ENCODE peak calls at places on chromosomes 3 and 15, in ten cellular contexts. X, U, A, G, N, E, S, B, J and Q are unnamed samples.

GRCh38 chr15:40054746-40055575 is 16.0 kb upstream of the SRP14 start:
- DNase-seq in G (no peak), S (no peak), E (no peak), U (no peak), J (peak; percentile 76), A (no peak), X (peak; percentile 57), B (no peak), N (no peak), Q (peak; percentile 90)

GRCh38 chr15:67082007-67082536 is 16.7 kb downstream of the SMAD3 start:
- DNase-seq in G (no peak), X (no peak), S (no peak), J (no peak), E (peak; percentile 57), A (no peak), U (no peak), B (no peak), N (peak; percentile 35), Q (no peak)

GRCh38 chr3:10933958-10934481 is 58.5 kb upstream of the SLC6A1 start:
- DNase-seq in J (no peak), N (no peak), G (no peak), E (no peak), X (no peak), A (no peak), B (peak; percentile 61), U (no peak), S (no peak), Q (no peak)

GRCh38 chr3:156413293-156413912 is 141.5 kb downstream of the SSR3 start:
- DNase-seq in A (no peak), X (no peak), E (no peak), B (no peak), N (no peak), S (no peak), U (no peak), G (no peak), J (no peak), Q (no peak)

GRCh38 chr3:11084098-11084497 is 70.2 kb upstream of the HRH1 start:
- DNase-seq in S (no peak), G (no peak), X (no peak), B (no peak), A (no peak), N (no peak), U (no peak), J (no peak), E (no peak), Q (no peak)

GRCh38 chr15:31419820-31420219 is 93.2 kb downstream of the KLF13 start:
- DNase-seq in N (no peak), E (no peak), B (no peak), J (no peak), U (no peak), A (no peak), G (no peak), X (no peak), S (no peak), Q (no peak)

GRCh38 chr3:135008326-135008725 is 213.3 kb downstream of the EPHB1 start:
- DNase-seq in E (no peak), N (no peak), X (no peak), S (no peak), J (no peak), B (no peak), G (no peak), A (no peak), U (no peak), Q (no peak)

GRCh38 chr3:183698318-183698731 is 728 bp downstream of the YEATS2 start:
- DNase-seq in N (peak; percentile 3), B (peak; percentile 40), E (peak; percentile 7), X (peak; percentile 74), A (peak; percentile 22), G (no peak), J (peak; percentile 13), U (no peak), S (no peak), Q (peak; percentile 46)

GRCh38 chr15:100595964-100596363 is 6.0 kb downstream of the LINS1 start:
- DNase-seq in E (no peak), G (no peak), X (no peak), S (no peak), U (no peak), J (no peak), A (no peak), B (no peak), N (no peak), Q (no peak)

GRCh38 chr3:85433334-85433733 is 474.5 kb downstream of the CADM2 start:
- DNase-seq in U (no peak), S (no peak), G (no peak), E (no peak), B (no peak), J (no peak), A (no peak), X (no peak), N (no peak), Q (no peak)

GRCh38 chr15:77070180-77070499 is 769 bp downstream of the TSPAN3 start:
- DNase-seq in A (no peak), B (no peak), X (no peak), E (no peak), S (no peak), J (no peak), N (no peak), G (no peak), U (no peak), Q (no peak)

GRCh38 chr3:121443456-121443855 is 102.3 kb downstream of the POLQ start:
- DNase-seq in N (no peak), B (no peak), S (no peak), X (no peak), J (no peak), G (no peak), E (no peak), A (no peak), U (no peak), Q (no peak)

GRCh38 chr3:179323197-179323901 is 518 bp downstream of the ZNF639 start:
- DNase-seq in G (peak; percentile 61), B (peak; percentile 83), J (peak; percentile 67), X (peak; percentile 83), U (peak; percentile 30), A (peak; percentile 50), E (peak; percentile 49), N (peak; percentile 53), S (peak; percentile 17), Q (peak; percentile 69)

GRCh38 chr3:66442254-66443249 is 58.3 kb downstream of the LRIG1 start:
- DNase-seq in N (no peak), E (no peak), S (no peak), G (peak; percentile 70), A (no peak), J (peak; percentile 60), U (no peak), X (no peak), B (peak; percentile 72), Q (no peak)

GRCh38 chr3:99324854-99325253 is 313.5 kb upstream of the COL8A1 start:
- DNase-seq in E (no peak), X (no peak), J (no peak), S (no peak), B (no peak), G (no peak), N (no peak), U (no peak), A (no peak), Q (no peak)

GRCh38 chr15:75195766-75196241 is 5.9 kb upstream of the C15orf39 start:
- DNase-seq in X (no peak), A (no peak), J (no peak), U (no peak), E (no peak), S (no peak), G (peak; percentile 44), B (no peak), N (no peak), Q (peak; percentile 77)

GRCh38 chr3:133943639-133944131 is 48.0 kb upstream of the RAB6B start:
- DNase-seq in S (no peak), X (peak; percentile 59), J (peak; percentile 45), U (no peak), B (no peak), N (no peak), A (peak; percentile 93), E (no peak), G (no peak), Q (no peak)

GRCh38 chr3:41507336-41508062 is 308.2 kb downstream of the CTNNB1 start:
- DNase-seq in J (no peak), N (no peak), S (no peak), G (no peak), E (no peak), A (no peak), B (no peak), X (no peak), U (no peak), Q (peak; percentile 11)

GRCh38 chr15:47411733-47412530 is 305.4 kb upstream of the SEMA6D start:
- DNase-seq in X (no peak), U (no peak), E (no peak), A (no peak), B (no peak), S (no peak), N (no peak), G (no peak), J (no peak), Q (no peak)

GRCh38 chr3:6262035-6262434 is 598.9 kb upstream of the GRM7 start:
- DNase-seq in N (no peak), U (no peak), X (no peak), B (no peak), S (no peak), A (no peak), G (no peak), E (no peak), J (no peak), Q (no peak)

GRCh38 chr3:69165744-69166143 is 43.3 kb upstream of the LMOD3 start:
- DNase-seq in B (no peak), A (no peak), U (no peak), N (no peak), S (no peak), G (no peak), E (no peak), J (no peak), X (no peak), Q (no peak)

GRCh38 chr3:37999836-38000235 is 9.2 kb downstream of the VILL start:
- DNase-seq in U (no peak), X (no peak), B (peak; percentile 12), J (no peak), G (peak; percentile 6), N (no peak), A (no peak), E (no peak), S (no peak), Q (no peak)

GRCh38 chr15:70853270-70853854 is 595 bp downstream of the LARP6 start:
- DNase-seq in N (no peak), B (no peak), S (no peak), E (no peak), G (peak; percentile 71), U (no peak), A (no peak), J (no peak), X (no peak), Q (peak; percentile 67)

GRCh38 chr15:49155834-49156627 is 632 bp upstream of the COPS2 start:
- DNase-seq in G (no peak), B (peak; percentile 39), X (no peak), E (no peak), S (no peak), N (peak; percentile 1), J (no peak), A (peak; percentile 28), U (no peak), Q (peak; percentile 41)

GRCh38 chr15:33048255-33048654 is 146.3 kb downstream of the FMN1 start:
- DNase-seq in U (no peak), A (no peak), J (no peak), S (no peak), E (no peak), G (no peak), B (no peak), N (no peak), X (no peak), Q (no peak)

GRCh38 chr3:194189243-194189791 is 53.4 kb downstream of the HES1 start:
- DNase-seq in B (peak; percentile 48), G (no peak), E (no peak), S (no peak), X (no peak), A (no peak), J (no peak), U (no peak), N (no peak), Q (peak; percentile 13)

GRCh38 chr3:37456270-37456708 is 281.9 kb upstream of the LRRFIP2 start:
- DNase-seq in B (peak; percentile 90), E (no peak), J (peak; percentile 60), S (peak; percentile 9), G (no peak), N (no peak), A (no peak), X (peak; percentile 93), U (no peak), Q (peak; percentile 5)

GRCh38 chr3:129360705-129361460 is 67.6 kb downstream of the EFCAB12 start:
- DNase-seq in U (no peak), B (no peak), S (no peak), E (no peak), A (no peak), X (no peak), G (no peak), N (no peak), J (no peak), Q (no peak)